ENCODE peak calls at places on chromosome X, in seven cellular contexts. One of them, this sample, is unnamed. For H3K9me3, the result is how much of the 10 kb centered on the place peaks cover.

GRCh38 chrX:27439771-27440170 is 23.4 kb downstream of the PPP4R3C start:
- DNase-seq in AG04450: no peak
- DNase-seq in iPS DF 6.9: no peak
- DNase-seq in body of pancreas: no peak
- DNase-seq in heart left ventricle: no peak
- DNase-seq in suprapubic skin: no peak
- DNase-seq in lung: no peak
- DNase-seq in this sample: no peak

GRCh38 chrX:100512471-100512870 is 72.3 kb upstream of the TNMD start:
- DNase-seq in AG04450: no peak
- DNase-seq in iPS DF 6.9: no peak
- DNase-seq in body of pancreas: no peak
- DNase-seq in heart left ventricle: no peak
- DNase-seq in suprapubic skin: no peak
- DNase-seq in lung: no peak
- DNase-seq in this sample: peak

GRCh38 chrX:137166591-137166990 is 132.8 kb upstream of the GPR101 start:
- DNase-seq in AG04450: no peak
- DNase-seq in iPS DF 6.9: no peak
- DNase-seq in body of pancreas: peak
- DNase-seq in heart left ventricle: no peak
- DNase-seq in suprapubic skin: no peak
- DNase-seq in lung: no peak
- DNase-seq in this sample: peak

GRCh38 chrX:45505214-45505613 is 304.5 kb upstream of the DIPK2B start:
- DNase-seq in AG04450: peak
- DNase-seq in iPS DF 6.9: no peak
- DNase-seq in body of pancreas: no peak
- DNase-seq in heart left ventricle: no peak
- DNase-seq in suprapubic skin: no peak
- DNase-seq in lung: no peak
- DNase-seq in this sample: no peak

GRCh38 chrX:72393836-72394517 is 88.3 kb upstream of the CITED1 start:
- DNase-seq in AG04450: no peak
- DNase-seq in iPS DF 6.9: no peak
- DNase-seq in body of pancreas: no peak
- DNase-seq in heart left ventricle: no peak
- DNase-seq in suprapubic skin: no peak
- DNase-seq in lung: no peak
- DNase-seq in this sample: no peak

GRCh38 chrX:110851780-110852179 is 56.2 kb upstream of the CHRDL1 start:
- DNase-seq in AG04450: no peak
- DNase-seq in iPS DF 6.9: no peak
- DNase-seq in body of pancreas: peak
- DNase-seq in heart left ventricle: no peak
- DNase-seq in suprapubic skin: no peak
- DNase-seq in lung: no peak
- DNase-seq in this sample: peak

GRCh38 chrX:24216037-24216436 is 66.5 kb downstream of the ZFX start:
- DNase-seq in AG04450: no peak
- DNase-seq in iPS DF 6.9: no peak
- DNase-seq in body of pancreas: no peak
- DNase-seq in heart left ventricle: no peak
- DNase-seq in suprapubic skin: no peak
- DNase-seq in lung: no peak
- DNase-seq in this sample: no peak

GRCh38 chrX:109830704-109831206 is 97.7 kb upstream of the ACSL4 start:
- DNase-seq in AG04450: peak
- DNase-seq in iPS DF 6.9: no peak
- DNase-seq in body of pancreas: no peak
- DNase-seq in heart left ventricle: no peak
- DNase-seq in suprapubic skin: no peak
- DNase-seq in lung: no peak
- DNase-seq in this sample: peak

GRCh38 chrX:100883654-100884053 is 9.5 kb upstream of the NOX1 start:
- DNase-seq in AG04450: no peak
- DNase-seq in iPS DF 6.9: no peak
- DNase-seq in body of pancreas: no peak
- DNase-seq in heart left ventricle: no peak
- DNase-seq in suprapubic skin: no peak
- DNase-seq in lung: no peak
- DNase-seq in this sample: no peak

GRCh38 chrX:314049-314448 is 4.5 kb downstream of the GTPBP6 start:
- DNase-seq in AG04450: no peak
- DNase-seq in iPS DF 6.9: no peak
- DNase-seq in body of pancreas: no peak
- DNase-seq in heart left ventricle: peak
- DNase-seq in suprapubic skin: no peak
- DNase-seq in lung: no peak
- DNase-seq in this sample: no peak

GRCh38 chrX:134948333-134949241 is 42.2 kb upstream of the SMIM10 start:
- DNase-seq in AG04450: peak
- DNase-seq in iPS DF 6.9: no peak
- DNase-seq in body of pancreas: no peak
- DNase-seq in heart left ventricle: no peak
- DNase-seq in suprapubic skin: no peak
- DNase-seq in lung: no peak
- DNase-seq in this sample: peak

GRCh38 chrX:33086886-33087285 is 124.5 kb downstream of the DMD start:
- DNase-seq in AG04450: no peak
- DNase-seq in iPS DF 6.9: no peak
- DNase-seq in body of pancreas: no peak
- DNase-seq in heart left ventricle: no peak
- DNase-seq in suprapubic skin: no peak
- DNase-seq in lung: no peak
- DNase-seq in this sample: no peak

GRCh38 chrX:150848914-150849365 is 49.5 kb downstream of the CD99L2 start:
- DNase-seq in AG04450: no peak
- DNase-seq in iPS DF 6.9: no peak
- DNase-seq in body of pancreas: peak
- DNase-seq in heart left ventricle: no peak
- DNase-seq in suprapubic skin: no peak
- DNase-seq in lung: peak
- DNase-seq in this sample: no peak

GRCh38 chrX:151958101-151958500 is 16.4 kb downstream of the GABRE start:
- DNase-seq in AG04450: no peak
- DNase-seq in iPS DF 6.9: no peak
- DNase-seq in body of pancreas: no peak
- DNase-seq in heart left ventricle: no peak
- DNase-seq in suprapubic skin: no peak
- DNase-seq in lung: no peak
- DNase-seq in this sample: no peak
- H3K9me3 ChIP-seq in AG04450: under half
- H3K9me3 ChIP-seq in iPS DF 6.9: under half
- H3K9me3 ChIP-seq in body of pancreas: under half
- H3K9me3 ChIP-seq in heart left ventricle: under half
- H3K9me3 ChIP-seq in suprapubic skin: under half
- H3K9me3 ChIP-seq in lung: under half
- H3K9me3 ChIP-seq in this sample: under half

GRCh38 chrX:143536176-143536575 is 18.9 kb upstream of the SPANXN3 start:
- DNase-seq in AG04450: no peak
- DNase-seq in iPS DF 6.9: no peak
- DNase-seq in body of pancreas: peak
- DNase-seq in heart left ventricle: no peak
- DNase-seq in suprapubic skin: no peak
- DNase-seq in lung: no peak
- DNase-seq in this sample: no peak
- H3K9me3 ChIP-seq in AG04450: under half
- H3K9me3 ChIP-seq in iPS DF 6.9: under half
- H3K9me3 ChIP-seq in body of pancreas: under half
- H3K9me3 ChIP-seq in heart left ventricle: under half
- H3K9me3 ChIP-seq in suprapubic skin: under half
- H3K9me3 ChIP-seq in lung: under half
- H3K9me3 ChIP-seq in this sample: under half

DNA sequence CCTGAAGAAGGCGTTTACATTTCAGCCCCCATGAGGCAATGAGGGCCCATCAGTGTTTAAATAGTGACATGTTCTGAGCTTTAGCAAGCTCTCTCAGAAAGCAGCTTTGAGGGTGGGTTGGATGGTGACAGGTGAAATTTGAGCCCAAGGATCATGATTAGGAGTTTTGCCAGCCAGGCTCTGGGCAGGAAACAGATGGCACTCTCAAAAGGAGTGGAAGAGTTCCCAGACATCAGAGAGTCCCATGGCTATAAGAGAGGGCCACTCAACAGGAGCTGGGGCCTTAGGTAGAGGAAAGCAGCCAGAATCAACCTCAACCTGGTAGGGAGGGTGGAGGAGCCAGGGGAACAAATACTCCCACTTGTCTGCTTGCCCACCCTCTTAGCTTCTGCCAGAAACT is 499.8 kb downstream of the MID1IP1 start:
- DNase-seq in AG04450: no peak
- DNase-seq in iPS DF 6.9: no peak
- DNase-seq in body of pancreas: no peak
- DNase-seq in heart left ventricle: no peak
- DNase-seq in suprapubic skin: no peak
- DNase-seq in lung: no peak
- DNase-seq in this sample: no peak
- H3K9me3 ChIP-seq in AG04450: under half
- H3K9me3 ChIP-seq in iPS DF 6.9: under half
- H3K9me3 ChIP-seq in body of pancreas: under half
- H3K9me3 ChIP-seq in heart left ventricle: under half
- H3K9me3 ChIP-seq in suprapubic skin: under half
- H3K9me3 ChIP-seq in lung: under half
- H3K9me3 ChIP-seq in this sample: under half

GRCh38 chrX:152878976-152879755 is 18.7 kb upstream of the ZNF185 start:
- DNase-seq in AG04450: no peak
- DNase-seq in iPS DF 6.9: no peak
- DNase-seq in body of pancreas: no peak
- DNase-seq in heart left ventricle: no peak
- DNase-seq in suprapubic skin: no peak
- DNase-seq in lung: no peak
- DNase-seq in this sample: no peak
- H3K9me3 ChIP-seq in AG04450: under half
- H3K9me3 ChIP-seq in iPS DF 6.9: under half
- H3K9me3 ChIP-seq in body of pancreas: under half
- H3K9me3 ChIP-seq in heart left ventricle: under half
- H3K9me3 ChIP-seq in suprapubic skin: under half
- H3K9me3 ChIP-seq in lung: under half
- H3K9me3 ChIP-seq in this sample: under half

GRCh38 chrX:56000169-56000568 is 232.0 kb upstream of the KLF8 start:
- DNase-seq in AG04450: no peak
- DNase-seq in iPS DF 6.9: no peak
- DNase-seq in body of pancreas: no peak
- DNase-seq in heart left ventricle: no peak
- DNase-seq in suprapubic skin: no peak
- DNase-seq in lung: no peak
- DNase-seq in this sample: no peak

GRCh38 chrX:56000729-56001128 is 231.4 kb upstream of the KLF8 start:
- DNase-seq in AG04450: no peak
- DNase-seq in iPS DF 6.9: no peak
- DNase-seq in body of pancreas: no peak
- DNase-seq in heart left ventricle: no peak
- DNase-seq in suprapubic skin: no peak
- DNase-seq in lung: no peak
- DNase-seq in this sample: no peak

GRCh38 chrX:55996649-55997048 is 235.5 kb upstream of the KLF8 start:
- DNase-seq in AG04450: no peak
- DNase-seq in iPS DF 6.9: no peak
- DNase-seq in body of pancreas: no peak
- DNase-seq in heart left ventricle: no peak
- DNase-seq in suprapubic skin: no peak
- DNase-seq in lung: no peak
- DNase-seq in this sample: no peak
- H3K9me3 ChIP-seq in AG04450: under half
- H3K9me3 ChIP-seq in iPS DF 6.9: under half
- H3K9me3 ChIP-seq in body of pancreas: under half
- H3K9me3 ChIP-seq in heart left ventricle: under half
- H3K9me3 ChIP-seq in suprapubic skin: under half
- H3K9me3 ChIP-seq in lung: under half
- H3K9me3 ChIP-seq in this sample: under half

DNA sequence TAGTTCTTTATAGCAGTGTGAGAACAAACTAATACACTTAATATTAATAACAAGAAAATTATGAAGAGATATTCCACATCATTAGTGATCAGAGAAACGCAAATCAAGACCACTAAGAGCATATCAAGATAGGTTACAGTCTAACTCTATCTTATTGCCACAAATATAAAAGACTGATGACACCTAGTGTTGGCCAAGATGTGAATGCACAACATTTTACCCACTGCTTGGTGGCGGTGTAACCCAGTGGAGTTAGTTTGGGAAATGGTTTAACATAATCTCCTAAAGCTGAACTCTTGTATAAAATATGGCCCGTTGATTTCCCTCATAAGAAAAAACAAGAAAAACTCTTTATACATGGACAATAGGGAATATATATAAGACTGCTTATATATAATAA is 92.4 kb downstream of the SLITRK2 start:
- DNase-seq in AG04450: no peak
- DNase-seq in iPS DF 6.9: no peak
- DNase-seq in body of pancreas: no peak
- DNase-seq in heart left ventricle: no peak
- DNase-seq in suprapubic skin: no peak
- DNase-seq in lung: no peak
- DNase-seq in this sample: no peak
- H3K9me3 ChIP-seq in AG04450: under half
- H3K9me3 ChIP-seq in iPS DF 6.9: under half
- H3K9me3 ChIP-seq in body of pancreas: under half
- H3K9me3 ChIP-seq in heart left ventricle: under half
- H3K9me3 ChIP-seq in suprapubic skin: under half
- H3K9me3 ChIP-seq in lung: under half
- H3K9me3 ChIP-seq in this sample: under half

DNA sequence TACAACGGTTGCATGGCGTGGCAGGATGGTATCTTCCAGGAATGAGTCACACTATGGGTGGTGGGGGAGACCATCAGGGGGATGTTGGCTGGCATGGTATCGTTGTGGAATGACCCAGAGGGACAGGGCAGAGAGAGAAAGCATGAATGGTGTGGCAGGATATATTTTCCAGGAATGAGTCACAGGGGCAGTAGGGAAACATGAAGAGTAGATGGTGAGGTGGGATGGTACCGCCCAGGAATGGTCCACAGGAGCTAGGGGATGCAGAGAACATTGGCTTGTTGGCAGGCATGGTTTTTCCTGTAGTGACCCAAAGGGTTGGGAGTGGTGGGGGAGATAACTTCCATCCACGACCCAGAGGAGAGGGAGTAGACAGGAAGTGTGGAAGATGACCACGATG is 62.4 kb downstream of the MAOA start:
- DNase-seq in AG04450: no peak
- DNase-seq in iPS DF 6.9: no peak
- DNase-seq in body of pancreas: no peak
- DNase-seq in heart left ventricle: no peak
- DNase-seq in suprapubic skin: no peak
- DNase-seq in lung: no peak
- DNase-seq in this sample: no peak
- H3K9me3 ChIP-seq in AG04450: under half
- H3K9me3 ChIP-seq in iPS DF 6.9: under half
- H3K9me3 ChIP-seq in body of pancreas: under half
- H3K9me3 ChIP-seq in heart left ventricle: under half
- H3K9me3 ChIP-seq in suprapubic skin: under half
- H3K9me3 ChIP-seq in lung: under half
- H3K9me3 ChIP-seq in this sample: under half

This sample was measured in hepatocyte.